ENCODE peak calls at places on chromosomes 11 and 22, in five cellular contexts. P, D, B, H and Q are unnamed samples.

GRCh38 chr11:125675196-125675595 is 5.5 kb downstream of the ACRV1 start:
- DNase-seq in P (no peak), D (no peak), B (no peak), H (no peak), Q (no peak)

GRCh38 chr11:57777969-57778317 is 16.3 kb downstream of the CTNND1 start:
- DNase-seq in P (no peak), D (no peak), B (no peak), H (no peak), Q (no peak)

GRCh38 chr11:110296226-110297081 is at the start of gene RDX:
- DNase-seq in P (peak), D (peak), B (peak), H (peak), Q (no peak)

GRCh38 chr11:73257342-73258103 is 14.6 kb upstream of the P2RY6 start:
- DNase-seq in P (peak), D (peak), B (peak), H (peak), Q (peak)

GRCh38 chr11:33507967-33508366 is 192.7 kb downstream of the C11orf91 start:
- DNase-seq in P (peak), D (no peak), B (no peak), H (no peak), Q (no peak)

GRCh38 chr11:114085965-114086364 is 26.5 kb downstream of the ZBTB16 start:
- DNase-seq in P (no peak), D (no peak), B (no peak), H (no peak), Q (no peak)

GRCh38 chr11:61007383-61007970 is 36.0 kb downstream of the CD6 start:
- DNase-seq in P (no peak), D (no peak), B (no peak), H (no peak), Q (no peak)

GRCh38 chr11:46281374-46281831 is 3.9 kb downstream of the CREB3L1 start:
- DNase-seq in P (no peak), D (no peak), B (no peak), H (no peak), Q (no peak)

GRCh38 chr22:24455751-24456426 is 28.5 kb downstream of the ADORA2A start:
- DNase-seq in P (no peak), D (no peak), B (no peak), H (peak), Q (no peak)

GRCh38 chr11:40722179-40722795 is 737.2 kb downstream of the LRRC4C start:
- DNase-seq in P (peak), D (peak), B (no peak), H (no peak), Q (no peak)

GRCh38 chr11:36150986-36151385 is 138.2 kb downstream of the COMMD9 start:
- DNase-seq in P (peak), D (no peak), B (no peak), H (no peak), Q (no peak)

GRCh38 chr11:85307381-85307780 is 319.8 kb downstream of the DLG2 start:
- DNase-seq in P (peak), D (no peak), B (peak), H (no peak), Q (no peak)

GRCh38 chr11:76263657-76264056 is 57.4 kb upstream of the WNT11 start:
- DNase-seq in P (no peak), D (no peak), B (no peak), H (no peak), Q (no peak)

GRCh38 chr11:100739636-100740035 is 52.5 kb downstream of the ARHGAP42 start:
- DNase-seq in P (peak), D (peak), B (peak), H (no peak), Q (peak)

GRCh38 chr22:20519558-20519957 is 12.1 kb downstream of the MED15 start:
- DNase-seq in P (no peak), D (no peak), B (no peak), H (no peak), Q (no peak)

GRCh38 chr11:116879789-116880402 is 42.5 kb upstream of the APOA1 start:
- DNase-seq in P (peak), D (peak), B (peak), H (no peak), Q (no peak)

GRCh38 chr11:662689-663274 is 25.7 kb downstream of the DRD4 start:
- DNase-seq in P (peak), D (no peak), B (peak), H (no peak), Q (no peak)

GRCh38 chr22:39240841-39241631 is 3.7 kb downstream of the PDGFB start:
- DNase-seq in P (no peak), D (no peak), B (no peak), H (peak), Q (no peak)

GRCh38 chr11:27563201-27563600 is 56.6 kb upstream of the LIN7C start:
- DNase-seq in P (peak), D (no peak), B (no peak), H (no peak), Q (no peak)

GRCh38 chr11:1852885-1853284 is at the start of gene LSP1:
- DNase-seq in P (no peak), D (no peak), B (no peak), H (no peak), Q (no peak)

GRCh38 chr22:47009304-47010101 is 247.1 kb downstream of the TBC1D22A start:
- DNase-seq in P (peak), D (no peak), B (no peak), H (no peak), Q (no peak)

GRCh38 chr22:25027052-25027525 is 74.6 kb downstream of the KIAA1671 start:
- DNase-seq in P (no peak), D (no peak), B (no peak), H (no peak), Q (no peak)

GRCh38 chr22:28963362-28963761 is 80.0 kb downstream of the ZNRF3 start:
- DNase-seq in P (no peak), D (no peak), B (no peak), H (no peak), Q (no peak)

GRCh38 chr11:46800177-46800576 is 45.9 kb downstream of the CKAP5 start:
- DNase-seq in P (peak), D (no peak), B (no peak), H (no peak), Q (no peak)

GRCh38 chr11:65578667-65579066 is 2.8 kb downstream of the EHBP1L1 start:
- DNase-seq in P (no peak), D (no peak), B (no peak), H (no peak), Q (no peak)

GRCh38 chr11:31141804-31142203 is 227.7 kb downstream of the DCDC1 start:
- DNase-seq in P (no peak), D (no peak), B (no peak), H (no peak), Q (no peak)

GRCh38 chr11:2673250-2673610 is 26.6 kb downstream of the KCNQ1OT1 start:
- DNase-seq in P (no peak), D (no peak), B (no peak), H (peak), Q (no peak)

GRCh38 chr22:31206896-31207687 is 5.0 kb upstream of the LIMK2 start:
- DNase-seq in P (no peak), D (no peak), B (no peak), H (no peak), Q (no peak)

GRCh38 chr11:16382638-16383380 is 26.5 kb upstream of the SOX6 start:
- DNase-seq in P (no peak), D (no peak), B (no peak), H (no peak), Q (peak)

GRCh38 chr11:15893080-15893492 is 463.3 kb downstream of the SOX6 start:
- DNase-seq in P (peak), D (peak), B (peak), H (no peak), Q (peak)

GRCh38 chr11:47856186-47856585 is 8.0 kb upstream of the NUP160 start:
- DNase-seq in P (no peak), D (no peak), B (no peak), H (no peak), Q (no peak)

GRCh38 chr11:60924110-60924905 is at the start of gene TMEM132A:
- DNase-seq in P (peak), D (no peak), B (no peak), H (no peak), Q (no peak)

GRCh38 chr11:127965947-127966668 is 621.2 kb downstream of the ETS1 start:
- DNase-seq in P (peak), D (no peak), B (no peak), H (no peak), Q (no peak)

GRCh38 chr22:26377170-26377825 is 51.8 kb upstream of the ASPHD2 start:
- DNase-seq in P (no peak), D (no peak), B (no peak), H (no peak), Q (no peak)
- TF ChIP-seq CTCF in P (no peak), D (no peak), B (peak), H (no peak), Q (no peak)

DNA sequence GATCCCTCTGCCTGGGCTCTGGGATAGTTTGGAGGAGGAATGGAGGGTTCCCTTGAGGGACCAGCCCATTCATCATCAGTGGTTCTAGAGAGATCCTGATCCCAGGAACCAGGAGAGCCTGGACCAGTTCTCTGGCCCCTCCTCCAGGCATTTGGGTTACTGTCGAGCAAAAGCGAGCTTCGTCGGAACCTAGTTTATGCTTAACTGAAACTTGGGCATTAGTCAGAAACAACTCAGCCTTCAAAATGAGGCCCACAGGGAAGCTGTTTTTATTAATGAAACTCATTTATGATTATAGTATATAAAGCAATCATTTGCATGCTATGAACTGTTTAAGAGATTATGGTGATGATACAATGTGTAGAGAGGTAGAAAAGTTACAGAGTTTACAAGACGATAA is 61.4 kb downstream of the LIF start:
- DNase-seq in P (no peak), D (no peak), B (no peak), H (no peak), Q (no peak)
- H3K4me3 ChIP-seq in P (no peak), D (no peak), B (no peak), H (no peak), Q (no peak)

GRCh38 chr11:18722293-18722637 is 3.7 kb downstream of the IGSF22 start:
- DNase-seq in P (no peak), D (no peak), B (no peak), H (no peak), Q (no peak)
- TF ChIP-seq CTCF in P (no peak), D (no peak), B (no peak), H (peak), Q (no peak)

GRCh38 chr11:62614275-62614674 is 1.2 kb downstream of the ROM1 start:
- DNase-seq in P (no peak), D (no peak), B (no peak), H (no peak), Q (no peak)

GRCh38 chr11:62611705-62612365 is 740 bp downstream of the EML3 start:
- DNase-seq in P (peak), D (no peak), B (peak), H (peak), Q (no peak)

GRCh38 chr11:62612366-62613274 is at the start of the genes EML3 and ROM1:
- DNase-seq in P (peak), D (no peak), B (peak), H (peak), Q (no peak)

GRCh38 chr11:62615521-62615920 is 2.5 kb downstream of the ROM1 start:
- DNase-seq in P (no peak), D (no peak), B (no peak), H (no peak), Q (no peak)

GRCh38 chr11:62613275-62613864 is 313 bp downstream of the ROM1 start:
- DNase-seq in P (no peak), D (no peak), B (no peak), H (no peak), Q (no peak)
- H3K4me3 ChIP-seq in P (no peak), D (no peak), B (no peak), H (no peak), Q (no peak)

GRCh38 chr11:130549393-130549999 is 101.1 kb downstream of the ADAMTS15 start:
- DNase-seq in P (peak), D (no peak), B (no peak), H (no peak), Q (no peak)
- TF ChIP-seq CTCF in P (no peak), D (no peak), B (no peak), H (no peak), Q (no peak)

GRCh38 chr22:50215297-50216049 is 14.7 kb downstream of the SELENOO start:
- DNase-seq in P (no peak), D (no peak), B (no peak), H (no peak), Q (no peak)
- H3K4me3 ChIP-seq in P (no peak), D (no peak), B (no peak), H (no peak), Q (no peak)

GRCh38 chr11:130431806-130432205 is 3.4 kb upstream of the ADAMTS8 start:
- DNase-seq in P (no peak), D (no peak), B (no peak), H (no peak), Q (no peak)
- TF ChIP-seq CTCF in P (no peak), D (no peak), B (no peak), H (no peak), Q (no peak)